ENCODE peak calls at places on chromosomes 13 and 19, in ten cellular contexts. T, P, A, X, F, J, V, Z, D and E are unnamed samples.

GRCh38 chr13:103883698-103884097 is 817.5 kb upstream of the SLC10A2 start:
- DNase-seq in T (no peak), P (no peak), A (no peak), X (no peak), F (no peak), J (no peak), V (no peak), Z (peak; percentile 36), D (no peak), E (no peak)

GRCh38 chr19:30897553-30897952 is 451.7 kb downstream of the TSHZ3 start:
- DNase-seq in T (no peak), P (no peak), A (no peak), X (no peak), F (no peak), J (no peak), V (no peak), Z (no peak), D (no peak), E (no peak)

GRCh38 chr13:76667551-76667950 is 218.7 kb downstream of the KCTD12 start:
- DNase-seq in T (peak; percentile 94), P (peak; percentile 40), A (peak; percentile 39), X (no peak), F (no peak), J (no peak), V (no peak), Z (peak; percentile 27), D (no peak), E (no peak)

GRCh38 chr19:8259142-8259921 is 48.8 kb downstream of the CD320 start:
- DNase-seq in T (no peak), P (no peak), A (no peak), X (no peak), F (no peak), J (no peak), V (no peak), Z (no peak), D (no peak), E (no peak)

GRCh38 chr13:79998386-79998785 is 342.5 kb downstream of the SPRY2 start:
- DNase-seq in T (no peak), P (peak; percentile 26), A (no peak), X (no peak), F (no peak), J (no peak), V (no peak), Z (no peak), D (no peak), E (no peak)

GRCh38 chr19:1076951-1077350 is 10.0 kb downstream of the ARHGAP45 start:
- DNase-seq in T (no peak), P (no peak), A (no peak), X (peak; percentile 83), F (no peak), J (peak; percentile 67), V (no peak), Z (no peak), D (peak; percentile 23), E (no peak)

GRCh38 chr19:5096536-5096935 is 127.6 kb downstream of the KDM4B start:
- DNase-seq in T (no peak), P (no peak), A (no peak), X (no peak), F (no peak), J (no peak), V (no peak), Z (no peak), D (no peak), E (no peak)

GRCh38 chr13:30364876-30365275 is 57.4 kb upstream of the UBE2L5 start:
- DNase-seq in T (no peak), P (no peak), A (peak; percentile 15), X (no peak), F (no peak), J (no peak), V (no peak), Z (no peak), D (no peak), E (no peak)

GRCh38 chr13:109790951-109791605 is 4.7 kb upstream of the IRS2 start:
- DNase-seq in T (peak; percentile 99), P (no peak), A (peak; percentile 39), X (no peak), F (no peak), J (no peak), V (no peak), Z (peak; percentile 56), D (no peak), E (no peak)